ENCODE peak calls at places on chromosomes 7 and 10, in five cellular contexts. S is pancreas, T is foreskin fibroblast, Z is adrenal gland, L is OCI-LY7. W is an unnamed sample.

GRCh38 chr10:52875341-52875740 is 102.8 kb upstream of the MBL2 start:
- DNase-seq in T (no peak), Z (no peak), L (no peak), S (no peak), W (no peak)

GRCh38 chr7:155213955-155214327 is 83.7 kb upstream of the INSIG1 start:
- DNase-seq in L (no peak), S (no peak), Z (no peak), T (no peak), W (no peak)

GRCh38 chr7:114823290-114823689 is 98.6 kb upstream of the MDFIC start:
- DNase-seq in T (peak), Z (no peak), L (no peak), S (no peak), W (no peak)

GRCh38 chr10:31134303-31134928 is 102.8 kb upstream of the ZNF438 start:
- DNase-seq in L (no peak), T (peak), S (peak), Z (no peak), W (peak)

GRCh38 chr10:3045471-3046209 is 21.7 kb upstream of the PFKP start:
- DNase-seq in Z (peak), S (no peak), T (peak), L (no peak), W (no peak)

GRCh38 chr10:113450046-113450445 is 102.8 kb upstream of the HABP2 start:
- DNase-seq in T (no peak), L (no peak), Z (no peak), S (no peak), W (no peak)

GRCh38 chr7:44216521-44217030 is 15.8 kb downstream of the YKT6 start:
- DNase-seq in S (no peak), T (peak), L (no peak), Z (peak), W (no peak)

GRCh38 chr7:1849351-1849951 is 179.4 kb downstream of the ELFN1 start:
- DNase-seq in L (no peak), T (peak), Z (no peak), S (no peak), W (no peak)

GRCh38 chr7:25091757-25092156 is 33.3 kb downstream of the CYCS start:
- DNase-seq in S (no peak), Z (no peak), T (no peak), L (peak), W (no peak)

GRCh38 chr7:79936281-79936983 is 198.2 kb upstream of the GNAI1 start:
- DNase-seq in Z (no peak), S (no peak), L (no peak), T (peak), W (no peak)

GRCh38 chr10:45034301-45034700 is 33.6 kb downstream of the ZNF22 start:
- DNase-seq in L (no peak), T (peak), Z (no peak), S (no peak), W (no peak)

GRCh38 chr7:122833888-122834570 is 52.2 kb downstream of the CADPS2 start:
- DNase-seq in Z (no peak), L (no peak), T (no peak), S (no peak), W (no peak)
- H3K4me3 ChIP-seq in Z (no peak), L (no peak), T (no peak), S (no peak), W (no peak)

GRCh38 chr10:71302874-71303568 is 16.0 kb upstream of the SLC29A3 start:
- DNase-seq in Z (no peak), T (peak), L (peak), S (no peak), W (peak)
- TF ChIP-seq CTCF in Z (peak), T (peak), L (peak), S (peak), W (peak)

GRCh38 chr7:124369310-124369709 is 336.4 kb upstream of the TMEM229A start:
- DNase-seq in L (no peak), S (no peak), T (no peak), Z (no peak), W (no peak)

DNA sequence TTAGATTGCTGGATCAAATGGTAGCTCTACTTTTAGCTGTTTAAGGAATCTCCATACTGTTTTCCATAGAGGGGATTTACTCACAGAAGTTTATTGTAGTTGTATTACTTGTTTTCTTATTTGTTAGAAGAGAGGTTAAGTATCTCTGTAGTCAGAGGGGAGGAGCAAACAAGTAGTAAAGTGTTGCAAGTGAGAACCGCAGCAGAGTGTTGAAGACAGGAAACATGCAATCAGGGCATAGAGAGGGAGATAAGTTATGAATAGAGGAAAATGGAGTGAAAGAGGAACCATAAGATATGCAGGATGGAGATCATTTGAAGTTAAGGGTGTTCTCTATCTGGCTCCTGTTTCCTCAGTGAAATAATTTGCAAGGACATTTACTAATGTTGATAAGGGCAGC is 331.4 kb upstream of the TMEM229A start:
- DNase-seq in T (no peak), L (no peak), S (no peak), Z (no peak), W (no peak)
- H3K4me3 ChIP-seq in T (no peak), L (no peak), S (no peak), Z (no peak), W (no peak)

DNA sequence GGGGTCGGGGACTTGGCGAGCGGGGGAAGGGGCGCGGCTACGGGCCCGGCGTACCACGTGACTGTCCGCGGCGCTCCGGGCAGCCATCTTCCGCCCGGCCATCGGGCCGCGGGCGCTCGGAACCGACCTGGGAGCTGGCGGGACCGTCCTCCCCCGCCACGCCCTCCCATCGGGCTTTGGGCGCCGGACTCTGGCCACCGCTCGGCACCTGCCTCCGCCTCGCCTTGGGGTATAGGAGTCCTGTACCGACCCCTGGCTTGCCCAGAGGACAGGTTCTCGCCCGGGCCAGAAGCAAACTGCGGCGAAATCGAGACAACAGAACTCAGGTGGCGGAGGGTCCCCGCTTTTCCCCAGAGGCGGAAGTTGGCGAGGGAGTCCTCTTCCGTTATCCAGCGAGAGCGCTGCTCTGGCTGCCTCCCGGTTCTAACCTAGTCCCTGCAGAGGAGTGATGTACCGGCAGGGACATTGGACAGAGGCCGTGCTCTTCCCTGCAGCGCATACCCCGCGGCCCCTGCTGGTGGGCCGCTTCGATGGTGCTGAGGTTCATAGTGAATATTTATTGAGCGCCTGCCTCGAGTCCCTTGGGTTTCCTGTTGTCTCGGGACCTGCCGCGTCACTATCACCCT is 1.2 kb upstream of the SGMS1 start:
- DNase-seq in L (peak), T (peak), S (no peak), Z (peak), W (no peak)
- TF ChIP-seq CTCF in L (peak), T (peak), S (peak), Z (peak), W (peak)

DNA sequence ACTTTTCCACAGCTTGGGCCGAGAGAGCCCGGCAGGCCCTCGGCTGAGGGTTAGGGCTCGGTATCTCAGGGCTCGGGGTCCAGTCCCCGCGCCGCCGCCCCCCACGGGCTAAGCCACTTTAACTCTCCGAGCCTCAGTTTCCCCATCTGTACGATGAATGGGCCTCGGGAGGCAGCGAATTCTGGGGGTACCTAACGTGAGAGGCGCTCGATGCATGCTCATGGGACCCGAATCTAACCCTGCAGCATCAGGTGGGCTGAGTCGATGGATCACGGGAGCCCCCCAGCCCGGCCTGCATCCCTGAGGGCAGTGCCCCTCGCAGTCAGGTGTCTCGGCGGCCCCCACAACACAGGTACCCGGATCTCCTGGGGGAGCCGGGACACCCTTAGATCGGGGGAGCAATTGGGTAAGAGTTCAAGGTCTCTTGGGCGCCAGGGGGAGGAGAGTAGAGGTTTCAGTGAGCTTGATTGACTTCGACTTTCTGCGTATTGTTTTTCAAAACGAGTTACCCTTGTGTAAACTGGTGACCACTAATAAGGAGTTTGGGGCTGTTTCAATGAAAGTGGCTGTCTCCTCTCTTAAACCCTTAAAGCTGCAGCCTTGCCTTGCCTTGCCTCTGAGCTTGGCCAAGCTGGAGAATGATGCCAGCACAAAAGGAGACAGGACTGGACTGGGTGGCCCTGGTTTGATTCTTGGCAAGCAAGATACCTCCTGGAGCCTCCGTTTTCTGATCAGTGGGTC is 631 bp downstream of the POR start:
- DNase-seq in T (peak), S (peak), Z (peak), L (peak), W (no peak)
- H3K4me3 ChIP-seq in T (peak), S (peak), Z (peak), L (peak), W (peak)